ENCODE peak calls at places on chromosome 1, in four cellular contexts. Y is breast epithelium, H is NCI-H510A, W is upper lobe of right lung. E is an unnamed sample.

GRCh38 chr1:183783896-183784637 is 20.9 kb upstream of the RGL1 start:
- DNase-seq in Y (peak), H (no peak), W (no peak), E (peak)

GRCh38 chr1:78617615-78618026 is 2.6 kb upstream of the IFI44L start:
- DNase-seq in Y (peak), H (peak), W (peak), E (peak)

GRCh38 chr1:198157847-198158765 is 1.3 kb downstream of the NEK7 start:
- DNase-seq in Y (no peak), H (no peak), W (no peak), E (no peak)

GRCh38 chr1:118812555-118812954 is 175.6 kb downstream of the TBX15 start:
- DNase-seq in Y (no peak), H (no peak), W (no peak), E (no peak)

GRCh38 chr1:179591592-179592580 is at the start of gene TDRD5:
- DNase-seq in Y (peak), H (no peak), W (peak), E (no peak)

GRCh38 chr1:27539901-27540861 is 50.2 kb upstream of the WASF2 start:
- DNase-seq in Y (no peak), H (no peak), W (no peak), E (peak)

GRCh38 chr1:44496541-44497171 is 91.6 kb downstream of the RNF220 start:
- DNase-seq in Y (no peak), H (no peak), W (no peak), E (no peak)

GRCh38 chr1:68449901-68450300 is at the start of gene RPE65:
- DNase-seq in Y (no peak), H (no peak), W (no peak), E (no peak)

GRCh38 chr1:243474384-243474851 is 218.6 kb downstream of the SDCCAG8 start:
- DNase-seq in Y (no peak), H (no peak), W (no peak), E (no peak)

GRCh38 chr1:20654104-20654690 is 7.0 kb downstream of the DDOST start:
- DNase-seq in Y (no peak), H (no peak), W (no peak), E (peak)

GRCh38 chr1:246769306-246769705 is 45.1 kb downstream of the SCCPDH start:
- DNase-seq in Y (no peak), H (no peak), W (no peak), E (peak)